ENCODE peak calls at places on chromosomes 3 and 15, in seven cellular contexts. I, N, W, U, O, X and H are unnamed samples. For H3K27me3 and H3K9me3, the result is how much of the 10 kb centered on the place peaks cover.

GRCh38 chr3:42961633-42962032 is 17.5 kb upstream of the GASK1A start:
- DNase-seq in I (no peak), N (peak), W (no peak), U (peak), O (peak), X (no peak), H (no peak)

GRCh38 chr15:78392430-78392829 is 45.6 kb upstream of the IREB2 start:
- DNase-seq in I (no peak), N (peak), W (no peak), U (peak), O (no peak), X (no peak), H (no peak)

GRCh38 chr15:60875681-60876080 is 353.4 kb downstream of the RORA start:
- DNase-seq in I (no peak), N (no peak), W (no peak), U (no peak), O (no peak), X (no peak), H (no peak)

GRCh38 chr3:104066658-104067057 is 1300.1 kb upstream of the ALCAM start:
- DNase-seq in I (no peak), N (no peak), W (no peak), U (no peak), O (no peak), X (no peak), H (no peak)

GRCh38 chr15:80066912-80067311 is 7.4 kb downstream of the ZFAND6 start:
- DNase-seq in I (no peak), N (no peak), W (no peak), U (no peak), O (no peak), X (no peak), H (no peak)

GRCh38 chr3:127175272-127175671 is 17.7 kb upstream of the PRR23E start:
- DNase-seq in I (peak), N (no peak), W (no peak), U (no peak), O (no peak), X (no peak), H (no peak)

GRCh38 chr3:109224333-109224732 is 87.8 kb downstream of the C3orf85 start:
- DNase-seq in I (no peak), N (peak), W (no peak), U (peak), O (no peak), X (no peak), H (no peak)

GRCh38 chr3:34256021-34256420 is 457.6 kb downstream of the PDCD6IP start:
- DNase-seq in I (no peak), N (no peak), W (no peak), U (no peak), O (no peak), X (no peak), H (no peak)

GRCh38 chr15:39786444-39787056 is 3.9 kb upstream of the FSIP1 start:
- DNase-seq in I (no peak), N (no peak), W (no peak), U (no peak), O (no peak), X (no peak), H (no peak)

GRCh38 chr3:56254835-56255234 is 213.4 kb downstream of the ERC2 start:
- DNase-seq in I (no peak), N (no peak), W (no peak), U (no peak), O (no peak), X (no peak), H (no peak)

GRCh38 chr3:64176461-64176996 is 48.7 kb downstream of the PRICKLE2 start:
- DNase-seq in I (no peak), N (no peak), W (no peak), U (no peak), O (no peak), X (no peak), H (no peak)

GRCh38 chr15:39471791-39472190 is 109.1 kb upstream of the THBS1 start:
- DNase-seq in I (no peak), N (no peak), W (no peak), U (no peak), O (no peak), X (no peak), H (no peak)

GRCh38 chr15:76204558-76204845 is 106.8 kb downstream of the ETFA start:
- DNase-seq in I (no peak), N (no peak), W (no peak), U (no peak), O (no peak), X (no peak), H (no peak)

GRCh38 chr3:37741644-37742043 is 120.0 kb upstream of the CTDSPL start:
- DNase-seq in I (no peak), N (peak), W (peak), U (peak), O (no peak), X (peak), H (peak)

GRCh38 chr15:75725021-75725718 is 12.5 kb upstream of the CSPG4 start:
- DNase-seq in I (no peak), N (no peak), W (no peak), U (no peak), O (no peak), X (no peak), H (no peak)

GRCh38 chr15:77186518-77187095 is 115.7 kb upstream of the TSPAN3 start:
- DNase-seq in I (no peak), N (no peak), W (no peak), U (no peak), O (no peak), X (no peak), H (no peak)

GRCh38 chr3:57826286-57826951 is 70.3 kb downstream of the SLMAP start:
- DNase-seq in I (no peak), N (no peak), W (no peak), U (no peak), O (no peak), X (no peak), H (no peak)

GRCh38 chr3:98600412-98601095 is 7.1 kb upstream of the CPOX start:
- DNase-seq in I (no peak), N (no peak), W (no peak), U (no peak), O (no peak), X (no peak), H (no peak)

GRCh38 chr3:152910211-152910610 is 75.3 kb downstream of the P2RY1 start:
- DNase-seq in I (no peak), N (no peak), W (no peak), U (no peak), O (no peak), X (no peak), H (no peak)

GRCh38 chr3:42655331-42655888 is 1.9 kb downstream of the ZBTB47 start:
- DNase-seq in I (no peak), N (no peak), W (no peak), U (peak), O (peak), X (peak), H (no peak)

GRCh38 chr3:81743096-81744025 is 18.1 kb downstream of the GBE1 start:
- DNase-seq in I (no peak), N (peak), W (no peak), U (no peak), O (peak), X (no peak), H (no peak)

GRCh38 chr3:65776494-65776893 is 262.2 kb downstream of the MAGI1 start:
- DNase-seq in I (no peak), N (no peak), W (no peak), U (no peak), O (no peak), X (no peak), H (no peak)

GRCh38 chr3:124685481-124685880 is 44.8 kb upstream of the UMPS start:
- DNase-seq in I (no peak), N (no peak), W (no peak), U (no peak), O (no peak), X (no peak), H (peak)

GRCh38 chr15:31367730-31368344 is 41.2 kb downstream of the KLF13 start:
- DNase-seq in I (peak), N (no peak), W (peak), U (no peak), O (no peak), X (no peak), H (no peak)

GRCh38 chr3:183862610-183863009 is 22.1 kb downstream of the PARL start:
- DNase-seq in I (no peak), N (no peak), W (no peak), U (no peak), O (no peak), X (no peak), H (no peak)

GRCh38 chr3:162719684-162720341 is 1223.2 kb downstream of the OTOL1 start:
- DNase-seq in I (no peak), N (no peak), W (no peak), U (no peak), O (no peak), X (no peak), H (no peak)

GRCh38 chr3:69850849-69851248 is 111.6 kb downstream of the MITF start:
- DNase-seq in I (no peak), N (no peak), W (no peak), U (no peak), O (no peak), X (no peak), H (no peak)

GRCh38 chr3:32220006-32220405 is 18.5 kb upstream of the CMTM8 start:
- DNase-seq in I (no peak), N (no peak), W (no peak), U (no peak), O (no peak), X (no peak), H (no peak)

GRCh38 chr3:195271116-195271858 is at the start of gene XXYLT1:
- DNase-seq in I (peak), N (peak), W (peak), U (peak), O (peak), X (peak), H (peak)

GRCh38 chr15:98800437-98801233 is 152.3 kb downstream of the IGF1R start:
- DNase-seq in I (no peak), N (peak), W (no peak), U (peak), O (peak), X (peak), H (peak)

GRCh38 chr3:12180218-12180617 is 21.5 kb upstream of the TIMP4 start:
- DNase-seq in I (no peak), N (peak), W (peak), U (peak), O (peak), X (peak), H (peak)

GRCh38 chr3:54691230-54691900 is 236.5 kb downstream of the LRTM1 start:
- DNase-seq in I (no peak), N (no peak), W (no peak), U (no peak), O (no peak), X (no peak), H (no peak)

GRCh38 chr3:195932418-195933043 is 24.2 kb upstream of the TNK2 start:
- DNase-seq in I (no peak), N (no peak), W (no peak), U (no peak), O (no peak), X (no peak), H (no peak)

GRCh38 chr3:56923546-56924224 is 121.9 kb upstream of the ARHGEF3 start:
- DNase-seq in I (peak), N (peak), W (no peak), U (peak), O (no peak), X (no peak), H (peak)

GRCh38 chr3:190261740-190262139 is 60.5 kb downstream of the CLDN1 start:
- DNase-seq in I (no peak), N (no peak), W (no peak), U (no peak), O (no peak), X (no peak), H (no peak)

GRCh38 chr3:4406746-4407568 is 60.1 kb downstream of the SUMF1 start:
- DNase-seq in I (no peak), N (no peak), W (no peak), U (no peak), O (no peak), X (no peak), H (no peak)

GRCh38 chr15:96296264-96296663 is 34.2 kb upstream of the NR2F2 start:
- DNase-seq in I (no peak), N (no peak), W (no peak), U (no peak), O (no peak), X (no peak), H (no peak)

DNA sequence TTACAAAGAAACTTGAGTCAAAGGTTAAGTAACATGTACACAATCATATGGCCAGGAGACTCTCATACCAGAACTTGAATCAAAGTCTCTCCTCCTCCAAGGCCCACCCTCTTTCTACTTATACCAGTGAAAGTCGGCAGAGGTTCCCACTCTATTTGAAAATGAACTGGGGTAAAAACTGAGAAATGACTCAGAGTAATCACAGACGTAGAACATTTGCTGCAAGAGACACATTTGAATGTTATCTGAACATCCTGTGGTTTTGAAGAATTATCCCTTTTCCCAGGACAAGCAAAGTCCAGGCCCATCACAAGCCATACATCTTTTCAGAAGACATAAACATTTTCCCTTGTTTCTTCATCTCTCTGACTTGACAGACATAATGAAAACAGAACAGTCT is 55.8 kb downstream of the SHOX2 start:
- DNase-seq in I (no peak), N (no peak), W (no peak), U (no peak), O (no peak), X (no peak), H (no peak)
- H3K4me3 ChIP-seq in I (no peak), N (no peak), W (no peak), U (no peak), O (no peak), X (no peak), H (no peak)

GRCh38 chr3:187257471-187257870 is 34.1 kb downstream of the MASP1 start:
- DNase-seq in I (no peak), N (no peak), W (no peak), U (no peak), O (no peak), X (no peak), H (no peak)
- H3K27me3 ChIP-seq in I (under half), N (under half), W (under half), U (under half), O (under half), X (under half), H (under half)

GRCh38 chr3:149407898-149408297 is 30.4 kb upstream of the TM4SF1 start:
- DNase-seq in I (no peak), N (no peak), W (no peak), U (no peak), O (no peak), X (no peak), H (no peak)

GRCh38 chr3:149402481-149402880 is 25.0 kb upstream of the TM4SF1 start:
- DNase-seq in I (no peak), N (no peak), W (no peak), U (no peak), O (no peak), X (no peak), H (no peak)

GRCh38 chr3:149409351-149409750 is 31.9 kb upstream of the TM4SF1 start:
- DNase-seq in I (no peak), N (no peak), W (no peak), U (no peak), O (no peak), X (no peak), H (no peak)

GRCh38 chr3:149403443-149403842 is 26.0 kb upstream of the TM4SF1 start:
- DNase-seq in I (no peak), N (no peak), W (no peak), U (no peak), O (no peak), X (no peak), H (no peak)

GRCh38 chr3:149406244-149406752 is 28.8 kb upstream of the TM4SF1 start:
- DNase-seq in I (no peak), N (no peak), W (no peak), U (no peak), O (no peak), X (no peak), H (no peak)
- H3K9me3 ChIP-seq in I (under half), N (under half), W (under half), U (under half), O (under half), X (under half), H (under half)

GRCh38 chr3:147391726-147392082 is 14.6 kb downstream of the ZIC4 start:
- DNase-seq in I (no peak), N (no peak), W (no peak), U (no peak), O (no peak), X (no peak), H (no peak)
- H3K4me3 ChIP-seq in I (peak), N (no peak), W (peak), U (peak), O (no peak), X (peak), H (peak)

GRCh38 chr15:72962054-72962702 is 90.1 kb upstream of the NEO1 start:
- DNase-seq in I (no peak), N (peak), W (no peak), U (no peak), O (no peak), X (no peak), H (no peak)
- H3K27me3 ChIP-seq in I (under half), N (under half), W (under half), U (under half), O (under half), X (under half), H (under half)

GRCh38 chr15:86852741-86853140 is 773.1 kb downstream of the AGBL1 start:
- DNase-seq in I (no peak), N (no peak), W (no peak), U (no peak), O (no peak), X (no peak), H (no peak)
- H3K9me3 ChIP-seq in I (under half), N (under half), W (under half), U (under half), O (under half), X (under half), H (under half)